ENCODE peak calls at places on chromosomes 11 and 22, in seven cellular contexts. Y, B, A, X, R, E and O are unnamed samples. For H3K36me3 and H3K27me3, the result is how much of the 10 kb centered on the place peaks cover.

GRCh38 chr22:33666661-33667619 is 253.3 kb downstream of the LARGE1 start:
- DNase-seq in Y (no peak), X (no peak), R (no peak), B (peak), A (peak), E (no peak), O (peak)

GRCh38 chr11:2975594-2975993 is 16.5 kb downstream of the NAP1L4 start:
- DNase-seq in E (no peak), Y (peak), R (peak), A (no peak), B (peak), X (peak), O (no peak)

GRCh38 chr22:38032681-38033521 is 24.3 kb upstream of the PICK1 start:
- DNase-seq in E (peak), Y (no peak), X (no peak), B (no peak), R (no peak), A (no peak), O (no peak)

GRCh38 chr22:25057013-25057881 is 104.7 kb downstream of the KIAA1671 start:
- DNase-seq in B (peak), A (peak), R (peak), Y (peak), X (peak), E (peak), O (peak)

GRCh38 chr11:68345776-68346728 is 33.7 kb downstream of the LRP5 start:
- DNase-seq in Y (no peak), R (peak), B (no peak), A (no peak), X (no peak), E (peak), O (no peak)

GRCh38 chr11:61632096-61632495 is 48.1 kb upstream of the DAGLA start:
- DNase-seq in X (no peak), A (no peak), Y (no peak), B (peak), R (no peak), E (peak), O (no peak)

GRCh38 chr22:25895678-25896077 is 153.7 kb downstream of the MYO18B start:
- DNase-seq in E (no peak), R (no peak), B (no peak), X (no peak), Y (no peak), A (no peak), O (no peak)

GRCh38 chr11:91350931-91351330 is 873.7 kb upstream of the FAT3 start:
- DNase-seq in E (no peak), R (no peak), X (no peak), A (no peak), B (peak), Y (no peak), O (no peak)

GRCh38 chr22:27867114-27867957 is 51.7 kb downstream of the PITPNB start:
- DNase-seq in E (no peak), R (no peak), B (no peak), X (no peak), Y (no peak), A (no peak), O (no peak)

GRCh38 chr22:47582067-47582466 is 819.6 kb downstream of the TBC1D22A start:
- DNase-seq in A (no peak), Y (no peak), X (no peak), R (no peak), B (no peak), E (no peak), O (no peak)

GRCh38 chr11:32136654-32137053 is 45.8 kb downstream of the RCN1 start:
- DNase-seq in Y (no peak), B (no peak), R (no peak), X (no peak), A (no peak), E (no peak), O (no peak)

GRCh38 chr11:3157381-3158130 is 7.6 kb downstream of the OSBPL5 start:
- DNase-seq in A (no peak), X (peak), E (peak), R (no peak), Y (peak), B (no peak), O (no peak)

GRCh38 chr22:27212081-27212480 is 554.7 kb downstream of the MIAT start:
- DNase-seq in A (no peak), X (no peak), B (no peak), Y (no peak), E (no peak), R (no peak), O (no peak)

GRCh38 chr11:69704508-69705245 is 855 bp upstream of the FGF19 start:
- DNase-seq in Y (peak), A (peak), E (peak), R (no peak), B (peak), X (no peak), O (peak)

GRCh38 chr11:3000032-3000961 is 8.2 kb upstream of the NAP1L4 start:
- DNase-seq in E (peak), A (peak), Y (no peak), X (no peak), R (peak), B (peak), O (no peak)

GRCh38 chr22:32058656-32059280 is 15.7 kb downstream of the SLC5A1 start:
- DNase-seq in X (no peak), Y (no peak), E (no peak), R (peak), A (peak), B (no peak), O (no peak)

GRCh38 chr11:109150603-109151002 is 271.4 kb upstream of the C11orf87 start:
- DNase-seq in X (no peak), E (no peak), A (no peak), B (peak), Y (no peak), R (no peak), O (peak)

GRCh38 chr11:95999604-96000003 is 75.7 kb upstream of the MTMR2 start:
- DNase-seq in B (no peak), E (no peak), Y (no peak), X (no peak), A (no peak), R (no peak), O (no peak)

GRCh38 chr22:50236731-50237409 is 8.0 kb downstream of the TUBGCP6 start:
- DNase-seq in Y (peak), R (no peak), B (peak), E (peak), X (no peak), A (no peak), O (no peak)

GRCh38 chr22:19892925-19893324 is 38.3 kb upstream of the GNB1L start:
- DNase-seq in A (no peak), Y (no peak), B (no peak), E (no peak), X (no peak), R (no peak), O (no peak)

GRCh38 chr22:40312050-40312449 is 34.2 kb upstream of the ADSL start:
- DNase-seq in E (no peak), X (no peak), A (no peak), Y (no peak), R (no peak), B (no peak), O (no peak)

GRCh38 chr22:35868938-35869337 is 151.3 kb downstream of the APOL5 start:
- DNase-seq in R (no peak), B (peak), X (no peak), Y (peak), A (no peak), E (no peak), O (no peak)

GRCh38 chr11:93585758-93586157 is 42.6 kb upstream of the SMCO4 start:
- DNase-seq in A (no peak), R (no peak), X (no peak), B (peak), Y (peak), E (peak), O (no peak)

GRCh38 chr11:119496997-119497396 is 74.0 kb upstream of the THY1 start:
- DNase-seq in Y (no peak), E (no peak), X (no peak), A (no peak), B (no peak), R (no peak), O (no peak)

GRCh38 chr11:122789916-122790315 is 48.4 kb upstream of the CRTAM start:
- DNase-seq in A (no peak), E (no peak), B (no peak), X (no peak), Y (no peak), R (no peak), O (no peak)

GRCh38 chr22:20440637-20441591 is 3.3 kb upstream of the SCARF2 start:
- DNase-seq in Y (no peak), R (no peak), B (no peak), X (no peak), A (no peak), E (peak), O (no peak)

GRCh38 chr11:61961570-61962212 is 5.7 kb downstream of the FTH1 start:
- DNase-seq in A (no peak), B (no peak), Y (peak), X (no peak), E (peak), R (peak), O (no peak)

DNA sequence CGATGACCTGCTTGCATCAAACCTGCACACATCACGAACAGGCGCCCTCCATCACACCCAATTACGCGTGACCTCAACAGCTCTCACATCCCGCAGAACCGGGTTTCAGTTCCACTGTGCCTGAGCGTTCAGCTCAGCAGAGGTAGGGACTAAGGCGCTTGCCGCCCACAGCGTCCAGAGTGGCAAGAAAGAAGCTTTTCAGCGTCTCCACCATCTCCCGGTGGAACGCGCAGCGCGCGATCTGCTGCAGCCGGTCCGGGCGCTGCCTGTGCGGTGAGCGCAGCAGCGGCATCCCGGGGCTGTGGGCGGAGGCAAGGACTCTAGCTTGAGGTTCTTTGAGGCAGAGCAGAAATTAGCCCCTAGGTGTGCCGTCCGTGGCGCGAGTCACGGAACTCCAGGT is 1.5 kb upstream of the CALCA start:
- DNase-seq in Y (no peak), B (peak), E (no peak), R (no peak), A (peak), X (peak), O (no peak)
- H3K4me3 ChIP-seq in Y (no peak), B (peak), E (no peak), R (peak), A (peak), X (peak), O (no peak)

GRCh38 chr11:66580803-66581202 is 12.1 kb downstream of the CCDC87 start:
- DNase-seq in Y (no peak), B (no peak), R (no peak), E (peak), A (no peak), X (no peak), O (no peak)
- H3K36me3 ChIP-seq in Y (under half), B (under half), R (under half), E (under half), A (under half), X (under half), O (under half)

GRCh38 chr11:14974723-14975587 is 2.8 kb upstream of the CALCA start:
- DNase-seq in X (peak), E (peak), Y (peak), R (no peak), B (peak), A (peak), O (peak)
- H3K27me3 ChIP-seq in X (under half), E (half or more), Y (under half), R (half or more), B (half or more), A (half or more), O (under half)

GRCh38 chr11:65870706-65871681 is 1.6 kb downstream of the EFEMP2 start:
- DNase-seq in R (peak), A (no peak), B (no peak), X (no peak), Y (no peak), E (peak), O (no peak)
- H3K4me3 ChIP-seq in R (peak), A (peak), B (no peak), X (no peak), Y (no peak), E (peak), O (no peak)

GRCh38 chr11:970319-970871 is 44.7 kb downstream of the AP2A2 start:
- DNase-seq in A (no peak), X (peak), E (peak), Y (no peak), R (no peak), B (no peak), O (no peak)

GRCh38 chr11:973237-973636 is 47.6 kb downstream of the AP2A2 start:
- DNase-seq in A (no peak), Y (no peak), X (no peak), E (peak), R (no peak), B (no peak), O (no peak)

GRCh38 chr11:971092-971690 is 45.5 kb downstream of the AP2A2 start:
- DNase-seq in Y (no peak), R (no peak), E (peak), B (no peak), X (no peak), A (no peak), O (no peak)

GRCh38 chr11:971731-972365 is 46.2 kb downstream of the AP2A2 start:
- DNase-seq in Y (no peak), X (no peak), B (no peak), A (no peak), E (peak), R (no peak), O (no peak)

GRCh38 chr11:972812-973211 is 47.1 kb downstream of the AP2A2 start:
- DNase-seq in X (no peak), B (no peak), E (peak), R (no peak), A (no peak), Y (no peak), O (no peak)
- H3K36me3 ChIP-seq in X (under half), B (under half), E (under half), R (under half), A (under half), Y (under half), O (half or more)